ENCODE peak calls at places on chromosomes 13 and 19, in seven cellular contexts. One of them, this sample, is unnamed.

GRCh38 chr13:26988059-26988769 is 183.4 kb downstream of the USP12 start:
- DNase-seq in transverse colon: peak; percentile 4
- DNase-seq in H1: no peak
- DNase-seq in GM12891: no peak
- DNase-seq in GM12892: no peak
- DNase-seq in breast epithelium: no peak
- DNase-seq in GM12878: no peak
- DNase-seq in this sample: peak; percentile 18

GRCh38 chr19:37007587-37008220 is 70.5 kb upstream of the ZNF420 start:
- DNase-seq in transverse colon: peak; percentile 13
- DNase-seq in H1: peak; percentile 1
- DNase-seq in GM12891: no peak
- DNase-seq in GM12892: no peak
- DNase-seq in breast epithelium: peak; percentile 86
- DNase-seq in GM12878: no peak
- DNase-seq in this sample: peak; percentile 70

GRCh38 chr13:99045396-99045795 is 67.5 kb upstream of the DOCK9 start:
- DNase-seq in transverse colon: no peak
- DNase-seq in H1: no peak
- DNase-seq in GM12891: no peak
- DNase-seq in GM12892: no peak
- DNase-seq in breast epithelium: no peak
- DNase-seq in GM12878: no peak
- DNase-seq in this sample: no peak

GRCh38 chr13:37360556-37360955 is 238.0 kb downstream of the POSTN start:
- DNase-seq in transverse colon: no peak
- DNase-seq in H1: no peak
- DNase-seq in GM12891: no peak
- DNase-seq in GM12892: no peak
- DNase-seq in breast epithelium: no peak
- DNase-seq in GM12878: no peak
- DNase-seq in this sample: no peak

GRCh38 chr19:4115050-4115817 is 8.7 kb downstream of the MAP2K2 start:
- DNase-seq in transverse colon: peak; percentile 65
- DNase-seq in H1: no peak
- DNase-seq in GM12891: peak; percentile 89
- DNase-seq in GM12892: peak; percentile 86
- DNase-seq in breast epithelium: no peak
- DNase-seq in GM12878: peak; percentile 67
- DNase-seq in this sample: no peak

GRCh38 chr19:12766051-12766521 is 9.3 kb downstream of the HOOK2 start:
- DNase-seq in transverse colon: peak; percentile 93
- DNase-seq in H1: no peak
- DNase-seq in GM12891: peak; percentile 90
- DNase-seq in GM12892: peak; percentile 90
- DNase-seq in breast epithelium: peak; percentile 79
- DNase-seq in GM12878: no peak
- DNase-seq in this sample: peak; percentile 93

GRCh38 chr13:97116754-97117153 is 105.4 kb upstream of the MBNL2 start:
- DNase-seq in transverse colon: no peak
- DNase-seq in H1: no peak
- DNase-seq in GM12891: no peak
- DNase-seq in GM12892: no peak
- DNase-seq in breast epithelium: no peak
- DNase-seq in GM12878: no peak
- DNase-seq in this sample: peak; percentile 74

GRCh38 chr13:91347212-91347995 is at the start of gene MIR17HG:
- DNase-seq in transverse colon: peak; percentile 94
- DNase-seq in H1: peak; percentile 63
- DNase-seq in GM12891: peak; percentile 45
- DNase-seq in GM12892: peak; percentile 42
- DNase-seq in breast epithelium: peak; percentile 86
- DNase-seq in GM12878: peak; percentile 55
- DNase-seq in this sample: peak; percentile 91

GRCh38 chr19:4103073-4103418 is 20.9 kb downstream of the MAP2K2 start:
- DNase-seq in transverse colon: no peak
- DNase-seq in H1: no peak
- DNase-seq in GM12891: no peak
- DNase-seq in GM12892: no peak
- DNase-seq in breast epithelium: no peak
- DNase-seq in GM12878: no peak
- DNase-seq in this sample: no peak

GRCh38 chr19:32404939-32405430 is 585 bp upstream of the DPY19L3 start:
- DNase-seq in transverse colon: peak; percentile 57
- DNase-seq in H1: no peak
- DNase-seq in GM12891: no peak
- DNase-seq in GM12892: no peak
- DNase-seq in breast epithelium: peak; percentile 78
- DNase-seq in GM12878: no peak
- DNase-seq in this sample: peak; percentile 80

GRCh38 chr19:728011-728410 is 19.3 kb downstream of the PALM start:
- DNase-seq in transverse colon: no peak
- DNase-seq in H1: no peak
- DNase-seq in GM12891: no peak
- DNase-seq in GM12892: no peak
- DNase-seq in breast epithelium: no peak
- DNase-seq in GM12878: no peak
- DNase-seq in this sample: no peak

GRCh38 chr13:40764587-40765403 is 6.2 kb downstream of the MRPS31 start:
- DNase-seq in transverse colon: no peak
- DNase-seq in H1: no peak
- DNase-seq in GM12891: no peak
- DNase-seq in GM12892: no peak
- DNase-seq in breast epithelium: no peak
- DNase-seq in GM12878: no peak
- DNase-seq in this sample: no peak

GRCh38 chr19:1144741-1145140 is 29.3 kb downstream of the SBNO2 start:
- DNase-seq in transverse colon: no peak
- DNase-seq in H1: no peak
- DNase-seq in GM12891: no peak
- DNase-seq in GM12892: no peak
- DNase-seq in breast epithelium: no peak
- DNase-seq in GM12878: no peak
- DNase-seq in this sample: no peak

GRCh38 chr19:2578391-2578826 is 102.5 kb downstream of the GADD45B start:
- DNase-seq in transverse colon: peak; percentile 40
- DNase-seq in H1: no peak
- DNase-seq in GM12891: no peak
- DNase-seq in GM12892: no peak
- DNase-seq in breast epithelium: peak; percentile 58
- DNase-seq in GM12878: no peak
- DNase-seq in this sample: peak; percentile 73

GRCh38 chr13:96821381-96821780 is 172.9 kb downstream of the OXGR1 start:
- DNase-seq in transverse colon: no peak
- DNase-seq in H1: no peak
- DNase-seq in GM12891: no peak
- DNase-seq in GM12892: no peak
- DNase-seq in breast epithelium: no peak
- DNase-seq in GM12878: no peak
- DNase-seq in this sample: no peak

GRCh38 chr19:6480843-6481415 is 658 bp downstream of the DENND1C start:
- DNase-seq in transverse colon: no peak
- DNase-seq in H1: no peak
- DNase-seq in GM12891: no peak
- DNase-seq in GM12892: no peak
- DNase-seq in breast epithelium: no peak
- DNase-seq in GM12878: no peak
- DNase-seq in this sample: no peak

GRCh38 chr19:34351382-34351802 is 13.6 kb upstream of the GPI start:
- DNase-seq in transverse colon: no peak
- DNase-seq in H1: no peak
- DNase-seq in GM12891: no peak
- DNase-seq in GM12892: no peak
- DNase-seq in breast epithelium: no peak
- DNase-seq in GM12878: peak; percentile 25
- DNase-seq in this sample: no peak

DNA sequence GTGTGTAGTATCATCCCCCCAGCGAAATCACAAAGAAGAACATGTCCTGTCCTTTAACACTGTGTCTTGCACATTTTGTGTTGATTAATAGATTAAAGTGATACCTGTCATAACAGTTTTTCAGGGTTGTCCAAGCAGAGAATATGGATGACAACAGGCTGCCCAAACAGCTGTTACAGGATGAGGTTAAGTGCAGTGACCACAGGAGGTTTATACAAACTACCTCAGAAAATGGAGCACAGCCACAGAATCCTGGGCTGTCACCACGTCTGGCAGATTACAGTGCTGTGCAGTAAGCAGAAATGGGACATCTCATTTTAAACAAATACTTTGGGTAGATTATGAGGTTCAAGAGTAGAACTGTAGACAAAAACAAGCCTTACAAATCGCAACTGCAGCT is 575.6 kb downstream of the DCT start:
- DNase-seq in transverse colon: no peak
- DNase-seq in H1: no peak
- DNase-seq in GM12891: no peak
- DNase-seq in GM12892: no peak
- DNase-seq in breast epithelium: no peak
- DNase-seq in GM12878: no peak
- DNase-seq in this sample: peak; percentile 65
- TF ChIP-seq POLR2A in transverse colon: no peak
- TF ChIP-seq POLR2A in H1: no peak
- TF ChIP-seq POLR2A in GM12891: no peak
- TF ChIP-seq POLR2A in GM12892: no peak
- TF ChIP-seq POLR2A in breast epithelium: no peak
- TF ChIP-seq POLR2A in GM12878: no peak
- TF ChIP-seq POLR2A in this sample: no peak

DNA sequence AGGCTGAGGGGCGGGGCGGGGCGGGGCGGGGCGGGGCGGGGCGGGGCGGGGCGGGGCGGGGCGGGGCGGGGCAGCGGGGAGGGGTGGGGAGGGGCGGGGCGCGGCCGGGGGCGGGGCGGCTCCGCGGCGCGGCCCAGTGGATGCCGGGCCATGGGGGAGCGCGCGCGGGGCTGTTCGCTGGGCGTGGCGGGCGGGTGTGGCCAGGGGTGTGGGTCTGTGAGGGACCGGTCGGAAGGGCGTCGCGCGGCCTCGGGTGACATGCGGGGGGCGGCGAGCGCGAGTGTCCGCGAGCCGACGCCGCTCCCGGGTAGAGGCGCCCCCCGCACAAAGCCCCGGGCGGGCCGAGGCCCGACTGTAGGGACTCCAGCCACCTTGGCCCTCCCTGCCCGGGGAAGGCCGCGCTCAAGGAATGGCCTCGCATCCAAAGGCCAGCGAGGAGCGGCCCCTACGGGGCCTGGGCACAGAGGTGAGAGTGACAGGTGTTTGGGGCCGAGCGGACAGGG is at the start of gene ZFP28:
- DNase-seq in transverse colon: peak; percentile 81
- DNase-seq in H1: no peak
- DNase-seq in GM12891: peak; percentile 32
- DNase-seq in GM12892: peak; percentile 8
- DNase-seq in breast epithelium: no peak
- DNase-seq in GM12878: no peak
- DNase-seq in this sample: no peak
- TF ChIP-seq POLR2AphosphoS5 in transverse colon: no peak
- TF ChIP-seq POLR2AphosphoS5 in H1: no peak
- TF ChIP-seq POLR2AphosphoS5 in GM12891: no peak
- TF ChIP-seq POLR2AphosphoS5 in GM12892: no peak
- TF ChIP-seq POLR2AphosphoS5 in breast epithelium: no peak
- TF ChIP-seq POLR2AphosphoS5 in GM12878: no peak
- TF ChIP-seq POLR2AphosphoS5 in this sample: no peak

DNA sequence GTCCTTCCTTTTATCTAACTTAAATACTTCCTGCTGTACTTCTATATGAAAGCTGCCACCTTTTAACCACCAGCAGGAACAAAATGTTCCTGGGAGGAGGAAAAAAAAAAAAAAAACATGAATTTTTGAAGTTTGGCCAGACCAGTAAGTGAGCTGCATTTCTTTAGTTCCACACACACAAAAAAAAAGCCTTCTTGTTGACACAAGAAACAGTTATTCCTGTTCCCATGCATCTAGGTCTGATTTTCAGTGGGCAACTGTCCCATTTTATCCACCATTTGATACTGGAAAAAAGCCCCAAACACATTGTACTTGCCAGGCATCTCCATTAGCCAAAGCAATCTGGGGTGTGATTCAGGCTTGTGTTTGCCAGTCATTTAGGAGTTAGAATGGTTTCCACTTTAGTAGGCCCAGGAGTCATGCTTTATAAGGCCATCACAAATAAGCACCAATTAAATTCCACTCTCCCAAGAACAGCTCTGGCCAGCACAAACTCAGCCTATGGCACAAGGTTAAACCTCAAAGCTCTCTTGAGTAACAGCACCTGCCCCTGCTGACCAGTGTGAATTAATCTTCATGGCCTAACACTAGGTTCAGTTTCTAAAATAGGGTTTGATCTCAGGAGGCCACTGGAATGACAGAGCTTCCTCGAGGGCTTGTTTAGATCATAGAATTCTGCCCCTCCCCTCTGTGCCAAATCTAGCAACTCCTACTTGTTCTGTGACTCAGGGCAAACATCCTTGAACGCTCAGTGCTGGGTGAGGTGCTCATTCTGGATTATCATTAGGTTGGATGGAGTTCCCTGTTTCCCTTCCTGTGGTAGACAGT is 67.1 kb downstream of the NUFIP1 start:
- DNase-seq in transverse colon: peak; percentile 31
- DNase-seq in H1: no peak
- DNase-seq in GM12891: no peak
- DNase-seq in GM12892: no peak
- DNase-seq in breast epithelium: no peak
- DNase-seq in GM12878: no peak
- DNase-seq in this sample: peak; percentile 79
- TF ChIP-seq POLR2A in transverse colon: peak; percentile 10
- TF ChIP-seq POLR2A in H1: no peak
- TF ChIP-seq POLR2A in GM12891: no peak
- TF ChIP-seq POLR2A in GM12892: no peak
- TF ChIP-seq POLR2A in breast epithelium: no peak
- TF ChIP-seq POLR2A in GM12878: no peak
- TF ChIP-seq POLR2A in this sample: no peak

GRCh38 chr13:101792189-101792588 is 339.7 kb downstream of the ITGBL1 start:
- DNase-seq in transverse colon: no peak
- DNase-seq in H1: no peak
- DNase-seq in GM12891: no peak
- DNase-seq in GM12892: no peak
- DNase-seq in breast epithelium: no peak
- DNase-seq in GM12878: no peak
- DNase-seq in this sample: no peak
- TF ChIP-seq POLR2AphosphoS5 in transverse colon: no peak
- TF ChIP-seq POLR2AphosphoS5 in H1: no peak
- TF ChIP-seq POLR2AphosphoS5 in GM12891: no peak
- TF ChIP-seq POLR2AphosphoS5 in GM12892: no peak
- TF ChIP-seq POLR2AphosphoS5 in breast epithelium: no peak
- TF ChIP-seq POLR2AphosphoS5 in GM12878: no peak
- TF ChIP-seq POLR2AphosphoS5 in this sample: no peak

DNA sequence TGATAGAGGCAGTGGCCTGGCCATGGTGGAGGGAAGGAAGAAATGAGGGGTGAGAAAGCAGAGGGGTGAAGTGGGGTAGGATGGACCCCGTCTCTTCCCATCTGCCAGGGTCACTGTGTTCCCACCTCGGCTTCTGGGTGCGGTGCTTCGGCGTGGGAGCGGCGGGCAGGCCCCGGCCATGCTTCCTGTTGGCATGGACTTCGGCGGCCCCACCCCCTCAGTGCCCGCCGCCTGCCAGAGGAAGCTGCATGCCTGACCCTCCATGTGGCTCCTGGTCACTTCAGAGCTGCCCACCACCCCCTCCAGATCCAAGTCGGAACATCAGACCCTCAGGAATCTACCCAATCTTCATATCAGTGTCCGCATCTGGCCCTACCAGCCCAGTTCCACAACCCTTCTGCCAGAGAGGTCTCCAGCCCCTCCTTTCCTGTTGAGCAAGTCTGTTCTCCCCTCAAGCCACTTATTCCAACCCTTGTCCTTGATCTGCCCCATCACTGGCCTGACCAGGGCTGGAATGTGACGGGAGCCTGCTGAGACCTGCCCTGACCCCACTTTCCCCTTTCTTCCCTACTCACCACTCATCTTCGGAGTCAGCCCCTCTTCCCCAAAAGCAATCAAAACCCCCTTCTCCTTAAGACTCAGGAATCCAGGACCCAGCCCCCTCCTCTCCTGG is 1.5 kb downstream of the KCNN4 start:
- DNase-seq in transverse colon: peak; percentile 82
- DNase-seq in H1: no peak
- DNase-seq in GM12891: no peak
- DNase-seq in GM12892: no peak
- DNase-seq in breast epithelium: no peak
- DNase-seq in GM12878: no peak
- DNase-seq in this sample: no peak
- TF ChIP-seq POLR2A in transverse colon: peak; percentile 9
- TF ChIP-seq POLR2A in H1: no peak
- TF ChIP-seq POLR2A in GM12891: no peak
- TF ChIP-seq POLR2A in GM12892: no peak
- TF ChIP-seq POLR2A in breast epithelium: no peak
- TF ChIP-seq POLR2A in GM12878: no peak
- TF ChIP-seq POLR2A in this sample: no peak